ENCODE peak calls at places on chromosome 12, in six cellular contexts. Z is WTC11, S is H1, V is K562, N is HepG2, Y is GM12878. O is an unnamed sample.

GRCh38 chr12:8622681-8623080 is 10.0 kb upstream of the AICDA start:
- DNase-seq in S (no peak), Y (no peak), N (no peak), V (no peak), Z (no peak), O (no peak)

GRCh38 chr12:48882325-48882687 is 16.6 kb upstream of the RND1 start:
- DNase-seq in V (no peak), N (no peak), S (no peak), Y (no peak), Z (peak), O (no peak)

GRCh38 chr12:7667025-7667575 is 1.4 kb upstream of the APOBEC1 start:
- DNase-seq in S (no peak), Y (no peak), Z (no peak), V (peak), N (peak), O (peak)

GRCh38 chr12:90199008-90199407 is 490.4 kb upstream of the ATP2B1 start:
- DNase-seq in Z (no peak), S (no peak), Y (no peak), N (no peak), V (no peak), O (no peak)

GRCh38 chr12:102847131-102847530 is 69.9 kb downstream of the PAH start:
- DNase-seq in S (no peak), Z (no peak), Y (no peak), N (no peak), V (no peak), O (no peak)

GRCh38 chr12:27619308-27619707 is 76.9 kb upstream of the REP15 start:
- DNase-seq in Z (no peak), S (no peak), N (peak), Y (no peak), V (peak), O (peak)

GRCh38 chr12:47787596-47788319 is 14.7 kb downstream of the SLC48A1 start:
- DNase-seq in S (no peak), Z (no peak), V (no peak), N (no peak), Y (no peak), O (no peak)

GRCh38 chr12:9049520-9050133 is 60.3 kb downstream of the KLRG1 start:
- DNase-seq in S (no peak), Z (no peak), V (peak), N (peak), Y (no peak), O (peak)

GRCh38 chr12:41254546-41254945 is 66.4 kb downstream of the PDZRN4 start:
- DNase-seq in Y (no peak), S (no peak), V (no peak), N (no peak), Z (no peak), O (no peak)

GRCh38 chr12:54950071-54950727 is 34.4 kb downstream of the TESPA1 start:
- DNase-seq in Y (no peak), N (no peak), V (no peak), Z (no peak), S (no peak), O (no peak)

GRCh38 chr12:54958048-54958658 is 26.4 kb downstream of the TESPA1 start:
- DNase-seq in Y (peak), N (peak), S (no peak), Z (peak), V (peak), O (peak)

GRCh38 chr12:54956818-54957641 is 27.5 kb downstream of the TESPA1 start:
- DNase-seq in V (no peak), Y (no peak), N (no peak), Z (no peak), S (no peak), O (no peak)

GRCh38 chr12:54956322-54956721 is 28.2 kb downstream of the TESPA1 start:
- DNase-seq in Z (no peak), S (no peak), N (no peak), V (no peak), Y (no peak), O (no peak)

GRCh38 chr12:54954228-54954627 is 30.3 kb downstream of the TESPA1 start:
- DNase-seq in N (no peak), V (no peak), Z (no peak), Y (no peak), S (no peak), O (no peak)
- TF ChIP-seq ATF3 in N (no peak), V (no peak), Z (no peak), Y (no peak), S (no peak), O (no peak)

DNA sequence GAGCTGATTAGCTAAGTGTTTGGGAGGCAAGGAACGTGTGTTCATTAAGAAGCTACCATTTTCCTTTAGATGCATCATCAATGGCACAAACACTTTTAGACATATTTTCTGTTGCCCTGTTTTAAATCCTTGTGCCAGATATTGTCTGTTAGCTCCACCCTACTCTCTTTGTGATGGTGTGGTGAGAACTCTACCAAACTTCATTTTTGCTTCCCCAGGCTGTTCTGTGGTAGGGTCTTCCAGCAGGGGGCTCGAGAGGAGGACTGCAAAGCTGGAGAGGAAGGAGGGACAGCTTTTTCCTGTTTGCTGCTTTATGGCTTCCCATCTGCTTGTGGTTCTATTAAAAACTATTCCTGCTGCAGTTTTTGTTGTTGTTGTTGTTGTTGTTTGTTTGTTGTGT is 23.8 kb upstream of the STRAP start:
- DNase-seq in N (no peak), Z (no peak), V (no peak), Y (no peak), S (no peak), O (no peak)
- TF ChIP-seq ATF3 in N (no peak), Z (no peak), V (no peak), Y (no peak), S (no peak), O (no peak)

GRCh38 chr12:123070267-123071081 is 80.4 kb downstream of the PITPNM2 start:
- DNase-seq in S (no peak), Z (no peak), N (no peak), Y (no peak), V (no peak), O (no peak)
- TF ChIP-seq ATF3 in S (no peak), Z (no peak), N (no peak), Y (no peak), V (no peak), O (no peak)

GRCh38 chr12:64395739-64396138 is 5.2 kb upstream of the C12orf56 start:
- DNase-seq in V (no peak), S (no peak), Y (no peak), Z (no peak), N (no peak), O (no peak)

GRCh38 chr12:64389154-64389553 is 1.4 kb downstream of the C12orf56 start:
- DNase-seq in Y (no peak), Z (no peak), S (no peak), N (no peak), V (no peak), O (no peak)

GRCh38 chr12:64387201-64387816 is 3.2 kb downstream of the C12orf56 start:
- DNase-seq in V (no peak), Z (no peak), S (no peak), N (no peak), Y (no peak), O (no peak)

GRCh38 chr12:64390275-64390851 is at the start of gene C12orf56:
- DNase-seq in N (no peak), S (no peak), V (no peak), Y (no peak), Z (peak), O (no peak)

DNA sequence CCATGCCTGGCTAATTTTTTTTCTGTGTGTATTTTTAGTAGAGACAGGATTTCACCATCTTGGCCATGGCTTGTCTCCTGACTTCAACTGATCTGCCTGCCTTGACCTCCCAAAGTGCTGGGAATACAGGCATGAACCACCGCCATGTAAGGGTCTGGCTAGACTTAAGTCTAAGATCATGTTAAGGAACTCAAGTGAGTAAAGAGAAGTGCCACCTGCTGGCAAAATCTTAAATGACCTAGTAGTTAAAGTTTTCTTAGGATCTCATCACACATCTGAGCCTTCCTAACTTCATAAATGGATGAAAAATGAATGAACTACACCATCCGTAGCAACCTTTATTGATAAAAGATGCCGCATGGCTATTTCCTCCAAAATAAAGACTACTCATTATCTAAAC is 1.7 kb upstream of the C12orf56 start:
- DNase-seq in N (no peak), Z (no peak), S (no peak), Y (no peak), V (peak), O (no peak)
- TF ChIP-seq ATF3 in N (no peak), Z (no peak), S (no peak), Y (no peak), V (no peak), O (no peak)

DNA sequence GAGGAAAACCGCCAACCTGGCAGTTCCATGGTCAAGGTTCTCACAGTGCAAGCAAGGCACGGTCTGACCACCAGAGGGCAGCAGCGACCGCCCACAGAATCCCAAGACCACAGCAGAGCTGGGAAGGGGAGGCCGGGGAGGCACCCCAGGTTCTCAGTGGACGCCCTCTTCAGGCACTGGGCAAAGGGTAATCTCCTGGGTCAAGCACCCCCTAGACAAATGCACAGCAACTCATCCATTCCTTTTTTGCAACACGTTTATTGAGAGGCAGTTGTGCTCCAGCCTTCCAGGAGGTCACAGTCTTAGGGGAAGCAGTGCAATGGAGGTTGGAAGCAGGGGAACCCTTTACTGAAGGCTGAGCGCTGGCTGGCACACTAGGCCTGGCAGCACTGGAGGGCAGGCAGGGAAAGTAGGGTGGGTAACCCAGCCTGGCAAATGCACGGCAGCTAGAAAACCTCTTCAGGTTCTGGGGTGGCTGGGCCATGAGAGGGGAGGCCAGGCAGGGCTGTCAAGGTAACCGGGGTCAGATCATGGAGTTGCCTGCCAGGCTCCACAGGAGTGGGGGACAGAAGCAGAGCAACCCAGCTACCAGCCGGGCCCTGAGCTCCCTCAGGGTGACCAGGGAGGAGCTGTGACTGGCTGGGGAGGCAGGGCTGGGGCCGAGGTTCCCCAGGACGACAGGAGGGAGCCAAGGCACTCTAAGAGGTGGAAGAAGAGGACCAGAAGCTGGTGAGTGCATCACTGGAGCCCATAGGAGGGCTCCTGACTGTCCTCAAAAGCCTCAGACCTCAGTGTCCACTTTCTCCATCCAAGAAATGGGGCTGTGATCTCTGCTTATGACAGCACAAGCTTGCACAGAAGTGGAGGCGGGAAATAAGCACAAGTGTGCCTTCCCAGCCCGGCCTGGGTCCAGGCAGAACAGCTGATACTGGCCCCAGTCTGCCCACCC is 1.8 kb upstream of the RHOF start:
- DNase-seq in N (peak), Y (no peak), V (peak), Z (peak), S (peak), O (peak)
- TF ChIP-seq ATF3 in N (no peak), Y (no peak), V (peak), Z (no peak), S (no peak), O (no peak)

GRCh38 chr12:64801381-64801780 is 23.1 kb upstream of the TBC1D30 start:
- DNase-seq in Y (no peak), N (no peak), S (no peak), Z (no peak), V (no peak), O (no peak)

GRCh38 chr12:64810831-64811230 is 13.6 kb upstream of the TBC1D30 start:
- DNase-seq in Z (no peak), Y (no peak), N (no peak), S (no peak), V (no peak), O (no peak)

GRCh38 chr12:64806173-64806572 is 18.3 kb upstream of the TBC1D30 start:
- DNase-seq in Y (no peak), N (no peak), Z (no peak), S (no peak), V (no peak), O (no peak)

GRCh38 chr12:64808110-64808509 is 16.3 kb upstream of the TBC1D30 start:
- DNase-seq in N (no peak), S (no peak), Y (no peak), V (no peak), Z (no peak), O (no peak)

GRCh38 chr12:64806593-64806992 is 17.9 kb upstream of the TBC1D30 start:
- DNase-seq in Y (no peak), N (no peak), V (no peak), S (no peak), Z (no peak), O (no peak)
- TF ChIP-seq ATF3 in Y (no peak), N (no peak), V (no peak), S (no peak), Z (no peak), O (no peak)